ENCODE peak calls at places on chromosomes 6 and 20, in nine cellular contexts. G is M059J; E is nucleus accumbens; Q is T-helper 1 cell; P is stimulated activated naive B cell treated with anti-CD40 and anti-IgM and Interleukin-4, amounts not matched to agents 10 μg/mL and 1 μg/mL and 100 μg/mL, for 72 hours; Z is RCC 7860; X is NCI-H1105; Y is NCI-H2081; R is stimulated activated CD8-positive, alpha-beta memory T cell treated with anti-CD3 and anti-CD28 coated beads, Interleukin-15, amount 100 ng/mL, for 1 hour. V is an unnamed sample.

GRCh38 chr6:144657691-144658090 is 372.6 kb downstream of the UTRN start:
- DNase-seq in G (peak), E (no peak), Q (no peak), P (no peak), Z (no peak), X (peak), Y (peak), R (no peak), V (no peak)

GRCh38 chr20:21324126-21324525 is 21.0 kb downstream of the XRN2 start:
- DNase-seq in G (no peak), E (no peak), Q (no peak), P (no peak), Z (no peak), X (no peak), Y (no peak), R (no peak), V (no peak)

GRCh38 chr6:106800379-106800778 is 171.0 kb downstream of the QRSL1 start:
- DNase-seq in G (no peak), E (no peak), Q (no peak), P (no peak), Z (no peak), X (no peak), Y (no peak), R (no peak), V (no peak)

GRCh38 chr6:102732908-102733307 is 1339.4 kb downstream of the GRIK2 start:
- DNase-seq in G (peak), E (no peak), Q (no peak), P (no peak), Z (no peak), X (no peak), Y (no peak), R (no peak), V (no peak)

GRCh38 chr6:147625946-147626345 is 117.5 kb downstream of the SAMD5 start:
- DNase-seq in G (no peak), E (no peak), Q (no peak), P (no peak), Z (no peak), X (no peak), Y (no peak), R (no peak), V (no peak)

GRCh38 chr6:53603381-53604121 is 58.6 kb upstream of the GCLC start:
- DNase-seq in G (peak), E (peak), Q (no peak), P (no peak), Z (no peak), X (peak), Y (no peak), R (no peak), V (no peak)

GRCh38 chr6:40788661-40789111 is 201.5 kb upstream of the LRFN2 start:
- DNase-seq in G (peak), E (no peak), Q (peak), P (no peak), Z (no peak), X (no peak), Y (no peak), R (no peak), V (no peak)

GRCh38 chr20:43987018-43987417 is 72.4 kb downstream of the TOX2 start:
- DNase-seq in G (no peak), E (no peak), Q (no peak), P (no peak), Z (no peak), X (no peak), Y (no peak), R (no peak), V (no peak)

GRCh38 chr20:32474717-32474966 is 110.5 kb downstream of the NOL4L start:
- DNase-seq in G (no peak), E (no peak), Q (no peak), P (no peak), Z (no peak), X (no peak), Y (no peak), R (no peak), V (no peak)

GRCh38 chr6:30207619-30208295 is 5.4 kb downstream of the TRIM26 start:
- DNase-seq in G (peak), E (no peak), Q (no peak), P (no peak), Z (no peak), X (no peak), Y (no peak), R (no peak), V (no peak)

GRCh38 chr6:155177369-155177961 is 86.3 kb upstream of the CLDN20 start:
- DNase-seq in G (peak), E (no peak), Q (peak), P (no peak), Z (peak), X (peak), Y (peak), R (peak), V (no peak)

GRCh38 chr20:50381771-50382593 is 128.2 kb upstream of the PTPN1 start:
- DNase-seq in G (no peak), E (no peak), Q (no peak), P (no peak), Z (no peak), X (no peak), Y (no peak), R (no peak), V (no peak)

GRCh38 chr6:113595921-113596376 is 261.2 kb upstream of the MARCKS start:
- DNase-seq in G (peak), E (no peak), Q (no peak), P (no peak), Z (no peak), X (peak), Y (peak), R (no peak), V (peak)

GRCh38 chr6:117829594-117830319 is 77.3 kb upstream of the SLC35F1 start:
- DNase-seq in G (peak), E (no peak), Q (no peak), P (no peak), Z (no peak), X (peak), Y (peak), R (no peak), V (no peak)